ENCODE peak calls at places on chromosome 5, in eight cellular contexts. D is transverse colon; S is CD8-positive, alpha-beta memory T cell; C is HL-60; Q is aorta; E is GM04504; J is LHCN-M2; G is M059J. T is an unnamed sample.
A peak's percentile ranks its signal among the peaks of the same experiment; 100 is the strongest.

GRCh38 chr5:168449166-168449565 is 37.1 kb upstream of the RARS1 start:
- DNase-seq in D (no peak), S (no peak), C (no peak), Q (no peak), E (no peak), J (no peak), G (no peak), T (no peak)

GRCh38 chr5:173557123-173557903 is 59.1 kb downstream of the BOD1 start:
- DNase-seq in D (no peak), S (no peak), C (no peak), Q (no peak), E (no peak), J (no peak), G (no peak), T (no peak)

GRCh38 chr5:168327994-168328393 is 36.5 kb downstream of the WWC1 start:
- DNase-seq in D (no peak), S (no peak), C (no peak), Q (no peak), E (peak; percentile 26), J (no peak), G (no peak), T (no peak)

GRCh38 chr5:43140286-43140685 is 19.6 kb downstream of the ZNF131 start:
- DNase-seq in D (no peak), S (no peak), C (no peak), Q (no peak), E (no peak), J (peak; percentile 24), G (peak; percentile 38), T (no peak)

GRCh38 chr5:135429326-135429725 is 17.8 kb downstream of the DCANP1 start:
- DNase-seq in D (no peak), S (no peak), C (no peak), Q (no peak), E (no peak), J (no peak), G (peak; percentile 21), T (no peak)

GRCh38 chr5:140152610-140152999 is 22.4 kb upstream of the CYSTM1 start:
- DNase-seq in D (no peak), S (no peak), C (no peak), Q (no peak), E (no peak), J (no peak), G (no peak), T (no peak)

GRCh38 chr5:97434021-97434420 is 251.0 kb upstream of the RIOK2 start:
- DNase-seq in D (no peak), S (no peak), C (no peak), Q (no peak), E (no peak), J (no peak), G (no peak), T (no peak)

GRCh38 chr5:14752497-14753071 is 88.1 kb downstream of the OTULIN start:
- DNase-seq in D (no peak), S (no peak), C (no peak), Q (no peak), E (no peak), J (no peak), G (no peak), T (no peak)

GRCh38 chr5:134438641-134439621 is 27.2 kb upstream of the CDKN2AIPNL start:
- DNase-seq in D (peak; percentile 75), S (no peak), C (no peak), Q (peak; percentile 69), E (peak; percentile 97), J (peak; percentile 73), G (peak; percentile 86), T (peak; percentile 78)

GRCh38 chr5:123035950-123036390 is 555 bp downstream of the PPIC start:
- DNase-seq in D (peak; percentile 58), S (no peak), C (no peak), Q (peak; percentile 70), E (peak; percentile 16), J (peak; percentile 29), G (peak; percentile 56), T (peak; percentile 41)

GRCh38 chr5:157870837-157871834 is 12.2 kb upstream of the CLINT1 start:
- DNase-seq in D (no peak), S (no peak), C (no peak), Q (peak; percentile 51), E (peak; percentile 35), J (peak; percentile 54), G (peak; percentile 72), T (peak; percentile 69)

GRCh38 chr5:125298258-125298657 is 551.8 kb upstream of the ZNF608 start:
- DNase-seq in D (no peak), S (no peak), C (no peak), Q (no peak), E (no peak), J (no peak), G (peak; percentile 36), T (no peak)

GRCh38 chr5:158317507-158317906 is 458.6 kb upstream of the CLINT1 start:
- DNase-seq in D (peak; percentile 28), S (no peak), C (no peak), Q (no peak), E (no peak), J (no peak), G (no peak), T (no peak)

GRCh38 chr5:156587012-156587411 is 260.0 kb downstream of the SGCD start:
- DNase-seq in D (no peak), S (no peak), C (no peak), Q (no peak), E (no peak), J (no peak), G (no peak), T (no peak)

GRCh38 chr5:150340614-150341265 is 16.8 kb upstream of the TCOF1 start:
- DNase-seq in D (no peak), S (no peak), C (peak; percentile 33), Q (no peak), E (no peak), J (no peak), G (no peak), T (no peak)

GRCh38 chr5:161546463-161547301 is at the start of gene GABRB2:
- DNase-seq in D (peak; percentile 61), S (no peak), C (peak; percentile 56), Q (peak; percentile 63), E (peak; percentile 5), J (peak; percentile 66), G (peak; percentile 39), T (no peak)

GRCh38 chr5:131008329-131008728 is 156.7 kb downstream of the HINT1 start:
- DNase-seq in D (no peak), S (no peak), C (no peak), Q (no peak), E (no peak), J (no peak), G (no peak), T (no peak)

GRCh38 chr5:35308391-35308790 is 78.1 kb upstream of the PRLR start:
- DNase-seq in D (no peak), S (no peak), C (peak; percentile 40), Q (no peak), E (no peak), J (no peak), G (peak; percentile 36), T (no peak)

GRCh38 chr5:32225445-32225844 is 51.3 kb upstream of the GOLPH3 start:
- DNase-seq in D (no peak), S (no peak), C (no peak), Q (no peak), E (peak; percentile 51), J (peak; percentile 74), G (peak; percentile 39), T (no peak)

GRCh38 chr5:69049151-69049550 is 44.7 kb upstream of the SLC30A5 start:
- DNase-seq in D (no peak), S (no peak), C (no peak), Q (no peak), E (no peak), J (peak; percentile 6), G (no peak), T (no peak)

GRCh38 chr5:149605998-149606721 is 24.9 kb downstream of the ARHGEF37 start:
- DNase-seq in D (peak; percentile 76), S (no peak), C (no peak), Q (no peak), E (peak; percentile 90), J (peak; percentile 83), G (peak; percentile 88), T (peak; percentile 97)

GRCh38 chr5:180652771-180653170 is 3.4 kb upstream of the FLT4 start:
- DNase-seq in D (no peak), S (no peak), C (no peak), Q (no peak), E (no peak), J (no peak), G (no peak), T (no peak)

GRCh38 chr5:150065886-150066285 is 20.5 kb downstream of the CSF1R start:
- DNase-seq in D (no peak), S (no peak), C (peak; percentile 45), Q (peak; percentile 76), E (no peak), J (peak; percentile 66), G (peak; percentile 97), T (peak; percentile 35)